ENCODE peak calls at places on chromosomes 7 and 10, in nine cellular contexts. E is fibroblast of pulmonary artery, D is esophagus squamous epithelium, V is upper lobe of right lung, U is breast epithelium, R is AG04449, Q is astrocyte of the cerebellum, S is cardiac muscle cell, A is mesothelial cell of epicardium. I is an unnamed sample.

GRCh38 chr7:100222445-100223132 is 2.8 kb downstream of the PVRIG start:
- DNase-seq in S (no peak), E (no peak), V (no peak), Q (no peak), A (no peak), R (no peak), D (no peak), U (no peak), I (no peak)

GRCh38 chr10:131842351-131843088 is 58.3 kb upstream of the PPP2R2D start:
- DNase-seq in E (no peak), U (no peak), A (no peak), V (peak), Q (no peak), R (no peak), S (no peak), D (no peak), I (no peak)

GRCh38 chr7:81280531-81280930 is 361.7 kb upstream of the SEMA3C start:
- DNase-seq in D (no peak), A (no peak), Q (no peak), E (no peak), S (no peak), R (no peak), U (no peak), V (no peak), I (no peak)

GRCh38 chr10:131573256-131574215 is 262.0 kb upstream of the TCERG1L start:
- DNase-seq in U (peak), R (no peak), D (no peak), Q (no peak), S (no peak), V (no peak), A (no peak), E (no peak), I (no peak)

GRCh38 chr10:2716596-2716995 is 350.8 kb upstream of the PFKP start:
- DNase-seq in A (no peak), D (no peak), Q (no peak), R (no peak), S (no peak), U (no peak), V (no peak), E (no peak), I (no peak)

GRCh38 chr7:87886875-87887274 is 10.6 kb downstream of the DBF4 start:
- DNase-seq in E (peak), S (peak), A (no peak), U (no peak), R (no peak), D (no peak), Q (peak), V (no peak), I (peak)

GRCh38 chr7:50355817-50356178 is 51.3 kb downstream of the IKZF1 start:
- DNase-seq in Q (no peak), R (no peak), V (no peak), U (no peak), A (no peak), S (peak), E (no peak), D (no peak), I (no peak)

GRCh38 chr10:126670886-126671285 is 393 bp upstream of the C10orf90 start:
- DNase-seq in D (no peak), R (no peak), V (no peak), U (no peak), E (no peak), Q (no peak), A (no peak), S (no peak), I (no peak)

GRCh38 chr7:122764902-122765301 is 62.2 kb upstream of the RNF148 start:
- DNase-seq in R (no peak), Q (no peak), D (no peak), V (no peak), U (no peak), S (no peak), E (no peak), A (no peak), I (no peak)

GRCh38 chr10:76779821-76780281 is 857.8 kb downstream of the KCNMA1 start:
- DNase-seq in E (no peak), Q (no peak), V (no peak), D (no peak), R (no peak), S (peak), U (no peak), A (no peak), I (no peak)

GRCh38 chr10:123284022-123284421 is 129.8 kb downstream of the BUB3 start:
- DNase-seq in Q (no peak), V (no peak), S (no peak), D (no peak), E (no peak), R (no peak), U (no peak), A (no peak), I (no peak)

GRCh38 chr10:133377818-133378250 is 1.2 kb upstream of the PAOX start:
- DNase-seq in R (no peak), Q (no peak), A (no peak), V (no peak), D (no peak), S (no peak), U (no peak), E (no peak), I (no peak)

GRCh38 chr10:77104459-77104980 is 533.1 kb downstream of the KCNMA1 start:
- DNase-seq in A (no peak), D (no peak), R (peak), U (no peak), E (peak), V (no peak), S (no peak), Q (peak), I (peak)

GRCh38 chr7:93958651-93959050 is 37.1 kb downstream of the GNG11 start:
- DNase-seq in A (no peak), Q (no peak), E (no peak), V (no peak), R (no peak), D (no peak), S (no peak), U (no peak), I (no peak)

GRCh38 chr7:1464694-1465093 is 5.4 kb upstream of the MICALL2 start:
- DNase-seq in S (no peak), Q (no peak), U (no peak), D (no peak), E (no peak), R (no peak), A (no peak), V (no peak), I (no peak)
- TF ChIP-seq CTCF in S (no peak), Q (no peak), U (no peak), D (no peak), E (no peak), R (no peak), A (no peak), V (no peak), I (no peak)

GRCh38 chr7:47326808-47327207 is 255.1 kb downstream of the TNS3 start:
- DNase-seq in E (peak), A (no peak), S (no peak), V (no peak), Q (no peak), U (peak), R (no peak), D (no peak), I (no peak)

GRCh38 chr7:47325337-47325736 is 256.6 kb downstream of the TNS3 start:
- DNase-seq in R (no peak), S (no peak), U (no peak), D (no peak), Q (no peak), E (no peak), V (no peak), A (no peak), I (no peak)

GRCh38 chr7:47327698-47328391 is 254.1 kb downstream of the TNS3 start:
- DNase-seq in U (peak), R (no peak), Q (peak), S (peak), E (peak), V (peak), D (no peak), A (peak), I (peak)

GRCh38 chr7:47327306-47327697 is 254.6 kb downstream of the TNS3 start:
- DNase-seq in S (no peak), R (no peak), D (no peak), V (no peak), E (peak), A (no peak), Q (no peak), U (no peak), I (no peak)

DNA sequence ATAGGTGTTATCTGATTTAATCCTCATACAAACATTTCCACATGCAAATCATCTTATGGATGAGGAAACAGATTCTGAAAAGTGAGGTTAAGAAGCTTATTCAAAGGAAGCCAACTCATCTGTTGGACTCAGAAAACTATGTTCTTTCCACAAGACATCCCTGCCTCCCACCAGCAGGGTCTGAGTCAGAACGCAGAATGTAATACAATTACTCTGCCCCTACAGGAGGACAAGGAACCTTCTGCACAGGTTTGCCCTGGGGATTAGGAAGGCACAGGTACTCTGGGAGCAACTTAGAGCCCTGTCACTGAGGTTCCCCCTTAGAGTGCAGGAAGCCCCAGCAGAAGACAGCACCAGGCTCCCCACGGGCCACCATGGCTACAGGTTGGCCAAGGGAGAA is 255.7 kb downstream of the TNS3 start:
- DNase-seq in Q (peak), D (no peak), S (no peak), U (peak), E (peak), V (no peak), R (no peak), A (no peak), I (no peak)
- TF ChIP-seq CTCF in Q (peak), D (peak), S (peak), U (no peak), E (peak), V (no peak), R (peak), A (no peak), I (peak)

GRCh38 chr7:82507976-82508677 is 64.5 kb upstream of the CACNA2D1 start:
- DNase-seq in D (no peak), V (peak), A (no peak), Q (no peak), U (no peak), S (no peak), E (no peak), R (no peak), I (no peak)
- TF ChIP-seq CTCF in D (no peak), V (no peak), A (no peak), Q (no peak), U (no peak), S (no peak), E (no peak), R (no peak), I (no peak)

GRCh38 chr10:58157076-58157766 is 110.5 kb downstream of the IPMK start:
- DNase-seq in D (peak), U (no peak), Q (peak), R (peak), E (peak), S (no peak), A (no peak), V (no peak), I (peak)

GRCh38 chr10:58150290-58150689 is 117.4 kb downstream of the IPMK start:
- DNase-seq in R (no peak), D (no peak), E (no peak), V (no peak), U (no peak), A (no peak), Q (no peak), S (no peak), I (no peak)

GRCh38 chr10:58153751-58154150 is 113.9 kb downstream of the IPMK start:
- DNase-seq in Q (no peak), D (no peak), V (no peak), R (no peak), U (no peak), E (no peak), S (no peak), A (no peak), I (no peak)

GRCh38 chr10:58152698-58153263 is 114.9 kb downstream of the IPMK start:
- DNase-seq in E (peak), U (no peak), D (no peak), V (no peak), A (no peak), Q (peak), R (no peak), S (peak), I (peak)
- TF ChIP-seq CTCF in E (peak), U (peak), D (peak), V (peak), A (peak), Q (peak), R (peak), S (peak), I (peak)

GRCh38 chr10:50988792-50989191 is 85.5 kb upstream of the PRKG1 start:
- DNase-seq in E (peak), D (no peak), Q (no peak), S (no peak), R (no peak), A (no peak), V (no peak), U (no peak), I (no peak)
- TF ChIP-seq CTCF in E (peak), D (no peak), Q (peak), S (peak), R (no peak), A (peak), V (peak), U (no peak), I (peak)

GRCh38 chr7:138006106-138006505 is 4.2 kb upstream of the CREB3L2 start:
- DNase-seq in D (no peak), S (no peak), U (no peak), Q (no peak), V (no peak), R (no peak), A (no peak), E (no peak), I (no peak)

GRCh38 chr7:138008046-138008587 is 6.2 kb upstream of the CREB3L2 start:
- DNase-seq in A (no peak), E (no peak), Q (no peak), D (no peak), R (no peak), S (no peak), V (no peak), U (no peak), I (no peak)

GRCh38 chr7:138004936-138005335 is 3.0 kb upstream of the CREB3L2 start:
- DNase-seq in E (no peak), S (no peak), D (no peak), R (no peak), A (no peak), U (no peak), V (no peak), Q (no peak), I (no peak)

GRCh38 chr7:138009350-138009653 is 7.4 kb upstream of the CREB3L2 start:
- DNase-seq in Q (no peak), A (no peak), V (no peak), R (no peak), U (no peak), S (no peak), E (no peak), D (no peak), I (no peak)

DNA sequence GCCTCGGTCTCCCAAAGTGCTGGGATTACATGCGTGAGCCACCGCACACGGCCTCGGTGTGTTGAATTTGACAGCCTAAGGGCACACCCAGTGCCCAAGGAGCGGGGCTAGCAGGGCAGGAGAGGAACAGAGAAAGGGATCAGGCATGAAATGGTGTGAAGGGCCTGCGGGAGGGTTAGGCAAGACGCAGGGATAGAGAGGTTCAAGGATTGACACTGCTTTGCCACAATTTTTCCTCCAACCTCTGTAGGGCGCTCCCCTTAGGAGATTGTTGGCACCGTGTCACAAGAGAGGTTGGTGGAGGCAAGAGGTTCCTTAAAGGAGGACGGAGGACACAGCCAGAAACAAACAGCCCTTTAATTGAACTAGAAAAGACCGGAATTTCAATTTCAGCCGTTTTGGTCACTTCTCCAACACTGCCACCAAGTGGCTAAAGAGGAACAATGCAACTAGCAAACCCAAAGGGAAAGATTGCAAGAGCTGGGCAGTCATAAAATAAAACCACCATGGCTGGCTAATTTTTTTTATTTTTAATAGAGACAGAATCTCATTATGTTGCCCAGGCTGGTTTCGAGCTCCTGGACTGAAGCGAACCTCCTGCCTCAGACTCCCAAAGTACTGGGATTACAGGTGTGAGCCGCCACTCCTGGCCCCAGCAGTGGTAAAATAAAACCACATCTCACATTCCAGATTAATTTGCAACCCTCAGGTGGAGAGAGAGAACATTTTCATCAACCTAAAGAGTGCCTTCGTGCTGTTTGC is 6.9 kb upstream of the CREB3L2 start:
- DNase-seq in E (peak), V (no peak), U (no peak), A (no peak), Q (peak), D (no peak), S (peak), R (no peak), I (no peak)
- TF ChIP-seq CTCF in E (peak), V (peak), U (peak), A (peak), Q (peak), D (peak), S (peak), R (peak), I (peak)

GRCh38 chr10:23533212-23533611 is 94.3 kb downstream of the OTUD1 start:
- DNase-seq in V (no peak), U (no peak), S (no peak), A (no peak), E (no peak), R (no peak), Q (no peak), D (no peak), I (no peak)

GRCh38 chr10:23534328-23534727 is 95.5 kb downstream of the OTUD1 start:
- DNase-seq in U (no peak), A (no peak), E (no peak), V (no peak), R (no peak), D (no peak), Q (no peak), S (no peak), I (no peak)

GRCh38 chr10:23538968-23539367 is 100.1 kb downstream of the OTUD1 start:
- DNase-seq in R (no peak), Q (no peak), S (no peak), E (no peak), U (no peak), A (no peak), D (no peak), V (no peak), I (no peak)

GRCh38 chr10:23534761-23535160 is 95.9 kb downstream of the OTUD1 start:
- DNase-seq in U (no peak), A (no peak), R (no peak), Q (no peak), E (no peak), D (no peak), S (no peak), V (no peak), I (no peak)

GRCh38 chr10:23535381-23535780 is 96.5 kb downstream of the OTUD1 start:
- DNase-seq in V (no peak), S (no peak), A (no peak), U (no peak), D (no peak), Q (no peak), E (no peak), R (no peak), I (no peak)
- TF ChIP-seq CTCF in V (peak), S (no peak), A (no peak), U (no peak), D (no peak), Q (no peak), E (no peak), R (no peak), I (peak)

I was measured in AG09319.